ENCODE peak calls at places on chromosomes 16 and 17, in four cellular contexts. W is CD8-positive, alpha-beta T cell; M is A673; P is CD4-positive, CD25-positive, alpha-beta regulatory T cell. K is an unnamed sample.

GRCh38 chr17:40259505-40259904 is 28.2 kb upstream of the CDC6 start:
- DNase-seq in P (no peak), W (no peak), M (no peak), K (no peak)

GRCh38 chr16:82657239-82657638 is 30.5 kb downstream of the CDH13 start:
- DNase-seq in P (no peak), W (no peak), M (no peak), K (no peak)

GRCh38 chr17:43563262-43564079 is 17.3 kb upstream of the ETV4 start:
- DNase-seq in M (no peak), W (no peak), P (no peak), K (no peak)

GRCh38 chr17:11026903-11027302 is 189.0 kb upstream of the PIRT start:
- DNase-seq in W (no peak), P (no peak), M (no peak), K (no peak)

GRCh38 chr16:31006086-31006385 is 4.4 kb downstream of the STX1B start:
- DNase-seq in W (no peak), P (no peak), M (no peak), K (no peak)

GRCh38 chr16:30113031-30113710 is at the start of gene GDPD3:
- DNase-seq in P (no peak), M (no peak), W (no peak), K (no peak)

GRCh38 chr16:68382296-68382718 is 66.0 kb downstream of the SMPD3 start:
- DNase-seq in M (peak; percentile 22), W (no peak), P (no peak), K (no peak)

GRCh38 chr17:79721993-79722671 is 8.6 kb upstream of the ENPP7 start:
- DNase-seq in P (no peak), W (no peak), M (peak; percentile 36), K (peak; percentile 47)

GRCh38 chr16:9135797-9136196 is 44.4 kb downstream of the HAPSTR1 start:
- DNase-seq in P (no peak), W (no peak), M (no peak), K (no peak)

GRCh38 chr17:66537518-66537917 is 235.1 kb downstream of the PRKCA start:
- DNase-seq in M (no peak), W (no peak), P (no peak), K (no peak)

GRCh38 chr17:8754890-8755289 is 3.5 kb downstream of the SPDYE4 start:
- DNase-seq in M (no peak), W (no peak), P (no peak), K (no peak)

GRCh38 chr16:65289022-65289421 is 167.2 kb upstream of the CDH11 start:
- DNase-seq in M (no peak), W (no peak), P (no peak), K (no peak)

GRCh38 chr17:6710317-6710716 is 2.9 kb downstream of the SLC13A5 start:
- DNase-seq in M (peak; percentile 40), P (no peak), W (no peak), K (no peak)

GRCh38 chr17:13395872-13396271 is 205.9 kb downstream of the HS3ST3A1 start:
- DNase-seq in P (no peak), W (no peak), M (no peak), K (no peak)

GRCh38 chr17:13365331-13365730 is 236.4 kb downstream of the HS3ST3A1 start:
- DNase-seq in W (no peak), P (no peak), M (no peak), K (no peak)

GRCh38 chr17:38403491-38403890 is 24.8 kb upstream of the ARHGAP23 start:
- DNase-seq in W (no peak), P (no peak), M (no peak), K (no peak)

GRCh38 chr17:69098635-69099034 is 37.9 kb upstream of the ABCA9 start:
- DNase-seq in W (no peak), P (no peak), M (no peak), K (no peak)

GRCh38 chr16:88993946-88994600 is 17.1 kb upstream of the CBFA2T3 start:
- DNase-seq in M (no peak), P (no peak), W (no peak), K (no peak)

GRCh38 chr16:88991813-88992350 is 14.9 kb upstream of the CBFA2T3 start:
- DNase-seq in P (no peak), M (no peak), W (no peak), K (no peak)

GRCh38 chr16:88994704-88995103 is 17.7 kb upstream of the CBFA2T3 start:
- DNase-seq in P (no peak), W (no peak), M (no peak), K (no peak)

GRCh38 chr16:88993006-88993787 is 16.2 kb upstream of the CBFA2T3 start:
- DNase-seq in M (peak; percentile 24), P (no peak), W (no peak), K (no peak)

GRCh38 chr16:88992351-88993005 is 15.5 kb upstream of the CBFA2T3 start:
- DNase-seq in M (no peak), W (no peak), P (no peak), K (no peak)
- H3K4me1 ChIP-seq in M (peaks cover 4% of the 10 kb centered on the region), W (peaks cover 11% of the 10 kb centered on the region), P (peaks cover 10% of the 10 kb centered on the region), K (peaks cover 3% of the 10 kb centered on the region)

DNA sequence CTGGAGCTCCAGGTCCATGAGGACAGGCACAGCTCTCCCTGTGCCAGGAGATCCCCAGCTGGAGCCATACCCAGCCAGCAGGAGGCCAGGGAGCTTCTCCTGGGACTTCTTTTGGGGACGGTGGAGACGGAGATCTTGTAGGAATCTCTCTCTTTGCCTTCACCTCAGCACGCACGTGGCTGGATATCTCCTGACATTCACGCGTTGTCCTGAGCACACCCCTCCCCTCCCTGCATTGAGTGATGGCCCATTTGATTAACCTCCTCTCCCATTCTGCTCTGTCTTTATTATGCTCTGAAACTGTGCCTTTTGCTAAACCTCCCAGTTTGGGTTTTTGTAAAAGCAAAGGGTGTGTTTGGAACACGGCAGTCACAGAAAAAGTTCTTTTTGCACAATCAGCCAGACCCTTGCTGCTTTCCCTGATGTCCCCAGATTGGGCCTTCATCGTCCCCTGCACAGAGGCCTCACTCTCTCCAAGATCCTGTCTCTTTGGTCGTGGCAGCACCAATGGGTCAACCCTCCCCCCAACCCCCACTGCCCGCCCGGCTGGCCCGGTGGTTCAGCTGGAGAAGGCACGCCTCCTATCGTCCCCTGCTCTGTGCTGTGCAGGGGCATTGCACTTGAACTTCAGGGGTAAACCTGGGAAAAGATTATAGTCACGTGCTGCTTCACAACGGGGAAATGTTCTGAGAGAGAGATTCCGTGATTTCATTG is 32.5 kb upstream of the LGALS9 start:
- DNase-seq in P (no peak), M (no peak), W (no peak), K (no peak)
- H3K27ac ChIP-seq in P (no peak overlapping the region), M (no peak overlapping the region), W (no peak overlapping the region), K (no peak overlapping the region)

GRCh38 chr16:75113046-75113491 is 3.5 kb downstream of the LDHD start:
- DNase-seq in M (no peak), W (no peak), P (no peak), K (no peak)
- H3K4me1 ChIP-seq in M (peaks cover 35% of the 10 kb centered on the region), W (peaks cover 25% of the 10 kb centered on the region), P (peaks cover 37% of the 10 kb centered on the region), K (peaks cover 33% of the 10 kb centered on the region)

DNA sequence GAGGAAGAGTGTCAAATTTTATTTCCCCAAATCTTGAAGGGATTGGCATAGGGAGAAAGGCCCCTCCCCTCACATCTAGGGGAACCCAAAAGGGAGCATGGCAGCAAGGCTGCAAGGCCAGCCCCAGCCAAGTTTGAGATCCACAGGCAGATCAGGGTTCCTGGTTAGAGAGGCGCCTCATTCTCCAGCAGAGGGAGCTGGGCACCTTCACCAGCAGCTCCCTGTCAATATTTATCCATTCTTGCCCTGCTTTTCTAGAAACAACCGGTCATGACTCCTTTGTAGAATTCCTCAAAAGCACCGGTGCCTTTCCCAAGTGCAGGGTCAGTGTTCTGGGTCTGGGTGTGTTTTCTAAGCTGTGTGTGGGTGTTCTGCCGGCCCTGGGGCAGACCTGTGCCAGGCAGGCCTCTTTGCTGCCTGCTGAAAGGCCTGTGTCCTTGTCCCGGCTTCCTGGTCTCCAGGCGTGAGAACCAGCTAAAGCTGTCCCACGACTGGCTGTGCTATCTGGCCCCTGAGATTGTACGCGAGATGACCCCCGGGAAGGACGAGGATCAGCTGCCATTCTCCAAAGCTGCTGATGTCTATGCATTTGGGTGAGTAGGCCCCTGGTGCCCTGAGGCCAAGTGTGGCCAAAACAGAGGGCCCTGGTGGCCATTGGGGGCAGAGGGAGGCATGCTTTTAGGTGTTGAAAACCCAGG is 21.2 kb upstream of the LGALS9 start:
- DNase-seq in M (peak; percentile 25), P (no peak), W (no peak), K (no peak)
- H3K27ac ChIP-seq in M (no peak overlapping the region), P (no peak overlapping the region), W (no peak overlapping the region), K (no peak overlapping the region)

GRCh38 chr17:63973930-63974593 is 1.3 kb upstream of the SCN4A start:
- DNase-seq in P (no peak), M (no peak), W (no peak), K (no peak)

GRCh38 chr17:63975541-63976092 is 2.9 kb upstream of the SCN4A start:
- DNase-seq in P (no peak), W (no peak), M (no peak), K (no peak)

GRCh38 chr17:63976702-63977101 is 4.0 kb upstream of the SCN4A start:
- DNase-seq in W (no peak), M (no peak), P (no peak), K (no peak)

GRCh38 chr17:63974594-63975192 is 2.0 kb upstream of the SCN4A start:
- DNase-seq in W (no peak), M (no peak), P (no peak), K (no peak)

DNA sequence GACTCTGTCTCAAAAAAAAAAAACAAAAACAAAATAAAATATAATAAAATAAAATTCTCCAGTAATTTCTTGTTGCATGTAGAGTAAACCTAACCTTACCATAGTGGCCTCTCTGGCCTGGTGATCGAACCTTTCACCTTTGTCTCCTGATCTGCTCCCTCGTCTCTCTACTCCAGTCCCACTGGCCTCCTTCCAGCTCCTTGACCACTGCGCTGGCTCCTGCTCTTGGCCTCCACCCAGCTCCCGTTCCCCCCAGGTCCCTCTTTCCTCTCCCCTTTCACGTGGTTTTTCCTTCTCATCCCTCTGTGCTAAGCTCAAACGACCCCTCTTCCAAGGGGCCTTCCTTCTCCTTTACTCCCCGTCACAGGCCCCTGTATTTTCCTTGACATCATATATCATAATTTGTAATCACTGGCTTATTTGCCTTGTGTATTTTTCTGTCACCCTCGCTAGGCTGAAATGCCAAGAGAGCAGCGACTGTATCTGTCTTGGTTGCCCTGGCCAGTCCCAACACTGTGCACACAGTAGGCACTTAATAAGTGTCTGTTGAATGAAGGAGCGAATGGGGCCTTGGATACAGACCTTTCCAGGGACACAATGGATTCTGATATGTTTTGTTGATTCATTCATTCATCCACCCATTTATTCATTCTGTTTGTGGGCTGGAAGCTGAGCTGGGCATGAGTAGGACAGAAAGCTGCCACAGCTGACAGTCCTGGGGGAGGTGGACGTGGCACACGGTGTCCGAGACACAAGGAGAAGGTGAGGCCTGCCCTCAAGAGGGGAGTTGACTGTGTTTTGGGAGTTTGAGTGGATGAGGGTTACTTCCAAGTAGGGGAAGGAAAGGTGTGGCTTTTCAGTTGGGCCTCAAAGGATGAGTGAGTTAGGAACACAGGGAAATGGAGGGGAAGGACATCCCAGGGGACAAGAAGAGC is 5.8 kb upstream of the SCN4A start:
- DNase-seq in M (no peak), W (no peak), P (no peak), K (no peak)
- H3K4me1 ChIP-seq in M (no peaks in the 10 kb centered on the region), W (no peaks in the 10 kb centered on the region), P (no peaks in the 10 kb centered on the region), K (peaks cover 15% of the 10 kb centered on the region)